ENCODE peak calls at places on chromosomes 3 and 15, in nine cellular contexts. E is upper lobe of right lung; L is pons; N is hypothalamus; B is T-helper 9 cell; J is activated CD8-positive, alpha-beta memory T cell treated with anti-CD3 and anti-CD28 coated beads, Interleukin-2, amount 50 U/mL, for 4 hours; G is activated CD4-positive, alpha-beta T cell treated with anti-CD3 and anti-CD28 coated beads, Interleukin-2, amount 50 U/mL, for 24 hours; D is naive thymus-derived CD4-positive, alpha-beta T cell; K is GM19239. C is an unnamed sample.

GRCh38 chr3:51941798-51942602 is at the start of the genes PARP3 and RRP9:
- DNase-seq in E (peak), L (peak), N (peak), B (peak), J (peak), G (peak), D (peak), K (peak), C (peak)

GRCh38 chr3:8734137-8734878 is 706 bp downstream of the CAV3 start:
- DNase-seq in E (no peak), L (no peak), N (no peak), B (no peak), J (no peak), G (no peak), D (no peak), K (no peak), C (no peak)

GRCh38 chr3:139332092-139332491 is 11.7 kb upstream of the MRPS22 start:
- DNase-seq in E (no peak), L (no peak), N (no peak), B (no peak), J (no peak), G (no peak), D (no peak), K (no peak), C (no peak)

GRCh38 chr15:73196113-73196512 is 143.8 kb downstream of the NEO1 start:
- DNase-seq in E (no peak), L (no peak), N (no peak), B (no peak), J (no peak), G (no peak), D (no peak), K (no peak), C (no peak)

GRCh38 chr3:134511500-134511899 is 25.6 kb downstream of the CEP63 start:
- DNase-seq in E (no peak), L (no peak), N (no peak), B (no peak), J (no peak), G (no peak), D (no peak), K (no peak), C (no peak)

GRCh38 chr15:31457631-31458526 is 131.2 kb downstream of the KLF13 start:
- DNase-seq in E (peak), L (no peak), N (no peak), B (no peak), J (no peak), G (no peak), D (no peak), K (no peak), C (no peak)

GRCh38 chr3:138381413-138381901 is 33.1 kb downstream of the MRAS start:
- DNase-seq in E (peak), L (peak), N (peak), B (no peak), J (no peak), G (no peak), D (no peak), K (no peak), C (peak)

GRCh38 chr3:40458473-40458872 is 1.3 kb downstream of the RPL14 start:
- DNase-seq in E (no peak), L (no peak), N (no peak), B (no peak), J (no peak), G (no peak), D (no peak), K (no peak), C (no peak)